ENCODE peak calls at places on chromosomes 13 and 19, in six cellular contexts. H, X, B, W, C and M are unnamed samples.

GRCh38 chr13:41306271-41307150 is 4.6 kb upstream of the NAA16 start:
- DNase-seq in B (no peak), X (no peak), W (no peak), C (no peak), H (no peak), M (no peak)

GRCh38 chr19:7152568-7152967 is 83.1 kb downstream of the ZNF557 start:
- DNase-seq in C (no peak), B (no peak), H (no peak), X (no peak), W (no peak), M (no peak)

GRCh38 chr19:46118136-46118535 is 6.4 kb downstream of the IGFL3 start:
- DNase-seq in H (no peak), W (no peak), C (no peak), X (no peak), B (no peak), M (no peak)

GRCh38 chr19:8490395-8490760 is 12.1 kb downstream of the PRAM1 start:
- DNase-seq in B (no peak), X (no peak), C (no peak), W (no peak), H (no peak), M (no peak)

GRCh38 chr19:6440905-6441304 is 7.3 kb upstream of the SLC25A41 start:
- DNase-seq in X (no peak), C (no peak), W (no peak), H (no peak), B (no peak), M (no peak)

GRCh38 chr19:14440049-14440448 is 6.9 kb downstream of the PKN1 start:
- DNase-seq in X (no peak), H (peak; percentile 37), W (no peak), B (no peak), C (no peak), M (no peak)

GRCh38 chr13:34748561-34748960 is 193.5 kb upstream of the NBEA start:
- DNase-seq in X (no peak), H (no peak), W (no peak), B (no peak), C (no peak), M (no peak)

GRCh38 chr19:18832331-18833140 is 777 bp downstream of the UPF1 start:
- DNase-seq in C (no peak), H (no peak), B (peak; percentile 67), W (peak; percentile 58), X (peak; percentile 46), M (peak; percentile 31)

GRCh38 chr19:2917275-2918184 is 16.8 kb downstream of the ZNF57 start:
- DNase-seq in X (no peak), C (no peak), B (no peak), W (no peak), H (no peak), M (no peak)

GRCh38 chr13:52751196-52751595 is 11.6 kb upstream of the CNMD start:
- DNase-seq in B (no peak), H (no peak), C (no peak), W (no peak), X (no peak), M (no peak)

GRCh38 chr13:48222358-48223015 is 10.5 kb upstream of the ITM2B start:
- DNase-seq in C (no peak), H (no peak), B (no peak), X (no peak), W (no peak), M (no peak)

GRCh38 chr13:25286308-25286968 is 850 bp downstream of the MTMR6 start:
- DNase-seq in W (no peak), B (no peak), H (no peak), X (peak; percentile 24), C (no peak), M (peak; percentile 21)

GRCh38 chr19:47507031-47507430 is 7.8 kb downstream of the NAPA start:
- DNase-seq in H (no peak), X (no peak), W (no peak), B (no peak), C (no peak), M (no peak)

GRCh38 chr19:47435883-47436417 is 16.6 kb upstream of the MEIS3 start:
- DNase-seq in X (no peak), B (no peak), C (no peak), W (no peak), H (no peak), M (no peak)

GRCh38 chr19:45154064-45154827 is 6.5 kb downstream of the NKPD1 start:
- DNase-seq in X (peak; percentile 97), H (no peak), B (no peak), C (peak; percentile 92), W (no peak), M (peak; percentile 38)

GRCh38 chr19:8517551-8518442 is 3.8 kb upstream of the ZNF414 start:
- DNase-seq in H (no peak), B (no peak), W (no peak), X (no peak), C (no peak), M (no peak)

GRCh38 chr13:99357149-99357596 is 50.0 kb upstream of the GPR183 start:
- DNase-seq in X (no peak), H (peak; percentile 61), C (no peak), B (peak; percentile 22), W (no peak), M (no peak)

GRCh38 chr13:100987993-100988392 is 313.4 kb upstream of the TMTC4 start:
- DNase-seq in B (no peak), C (no peak), X (no peak), W (peak; percentile 12), H (no peak), M (no peak)

GRCh38 chr19:40282920-40283319 is 2.2 kb downstream of the AKT2 start:
- DNase-seq in B (no peak), X (no peak), C (no peak), H (no peak), W (no peak), M (no peak)

GRCh38 chr13:73038064-73038463 is 20.7 kb upstream of the KLF5 start:
- DNase-seq in B (no peak), X (no peak), H (no peak), W (no peak), C (no peak), M (no peak)

GRCh38 chr19:52527954-52528326 is 472 bp downstream of the ZNF808 start:
- DNase-seq in C (no peak), H (no peak), X (no peak), W (peak; percentile 41), B (peak; percentile 52), M (no peak)

GRCh38 chr13:77699059-77699680 is 1.7 kb downstream of the SLAIN1 start:
- DNase-seq in X (no peak), C (no peak), B (no peak), W (no peak), H (no peak), M (no peak)

GRCh38 chr13:80361883-80362327 is 21.0 kb upstream of the SPRY2 start:
- DNase-seq in X (peak; percentile 87), C (no peak), B (no peak), H (no peak), W (no peak), M (peak; percentile 44)

GRCh38 chr13:101493541-101493940 is 41.1 kb downstream of the ITGBL1 start:
- DNase-seq in X (no peak), W (no peak), B (no peak), H (no peak), C (no peak), M (no peak)

GRCh38 chr19:2550431-2551171 is 74.7 kb downstream of the GADD45B start:
- DNase-seq in C (no peak), W (no peak), X (no peak), H (no peak), B (no peak), M (no peak)

GRCh38 chr13:90308249-90308648 is 1039.2 kb upstream of the MIR17HG start:
- DNase-seq in H (no peak), W (no peak), X (no peak), B (no peak), C (no peak), M (no peak)

GRCh38 chr19:289651-290538 is 1.3 kb downstream of the PLPP2 start:
- DNase-seq in X (peak; percentile 42), B (peak; percentile 76), C (peak; percentile 74), W (peak; percentile 70), H (no peak), M (no peak)

GRCh38 chr19:11382898-11383705 is 1.0 kb downstream of the EPOR start:
- DNase-seq in X (peak; percentile 70), B (peak; percentile 94), W (peak; percentile 87), H (no peak), C (peak; percentile 60), M (peak; percentile 66)

GRCh38 chr13:96710166-96710866 is 284.0 kb downstream of the OXGR1 start:
- DNase-seq in X (no peak), C (no peak), W (peak; percentile 19), B (no peak), H (no peak), M (no peak)

GRCh38 chr13:37179646-37180045 is 74.2 kb upstream of the CSNK1A1L start:
- DNase-seq in C (no peak), B (no peak), X (no peak), W (no peak), H (no peak), M (no peak)

GRCh38 chr13:62014299-62014698 is 598.6 kb upstream of the PCDH20 start:
- DNase-seq in H (no peak), W (no peak), C (peak; percentile 24), X (peak; percentile 9), B (no peak), M (peak; percentile 77)

DNA sequence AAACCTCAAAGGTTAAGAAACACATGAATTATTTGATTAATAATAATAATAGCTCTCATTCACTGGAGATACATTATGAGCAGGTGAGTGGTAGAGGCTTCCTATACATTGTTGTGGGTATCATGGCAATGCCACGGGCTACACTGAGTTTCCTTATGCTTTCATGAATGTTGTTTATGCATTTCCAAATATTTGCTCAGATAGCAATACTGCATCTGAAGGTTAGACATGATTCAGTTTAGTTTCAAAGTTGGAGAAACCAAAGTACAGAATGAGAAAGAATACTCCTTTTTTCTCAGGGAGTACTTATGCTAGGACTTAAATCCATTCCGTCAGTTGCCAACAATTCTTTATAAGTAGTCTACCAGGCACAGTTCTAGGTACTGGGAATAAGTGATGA is 108.5 kb downstream of the FRY start:
- DNase-seq in W (no peak), H (no peak), B (no peak), C (no peak), X (peak; percentile 64), M (no peak)
- TF ChIP-seq SP1 in W (no peak), H (no peak), B (no peak), C (no peak), X (no peak), M (no peak)

GRCh38 chr19:13150919-13151604 is 851 bp downstream of the IER2 start:
- DNase-seq in H (no peak), X (no peak), B (peak; percentile 58), W (no peak), C (no peak), M (no peak)
- TF ChIP-seq SP1 in H (no peak), X (no peak), B (no peak), W (no peak), C (no peak), M (no peak)

DNA sequence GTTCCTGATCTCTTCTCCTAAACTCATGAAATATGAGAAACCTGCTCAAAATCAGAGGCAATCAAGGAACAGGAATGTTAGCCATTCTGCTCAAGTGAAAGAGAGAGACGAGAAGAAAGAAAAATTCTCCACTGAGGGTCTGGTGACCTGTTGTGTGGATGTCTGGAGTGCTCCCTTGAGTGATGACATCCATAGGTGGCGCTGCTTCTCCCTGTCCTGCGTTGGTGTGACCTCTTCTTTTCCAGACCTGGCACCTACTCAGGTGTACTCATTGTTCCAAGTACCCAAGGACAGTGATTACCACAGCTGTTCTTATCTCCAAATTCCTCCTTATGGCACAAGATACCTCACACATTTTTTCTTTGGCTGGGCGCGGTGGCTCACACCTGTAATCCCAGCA is 4.0 kb downstream of the ZNF223 start:
- DNase-seq in H (no peak), B (no peak), W (peak; percentile 21), X (no peak), C (no peak), M (no peak)
- TF ChIP-seq SP1 in H (no peak), B (no peak), W (no peak), X (no peak), C (no peak), M (no peak)

GRCh38 chr19:17049711-17050280 is 23.2 kb upstream of the CPAMD8 start:
- DNase-seq in H (no peak), C (no peak), W (no peak), B (no peak), X (no peak), M (no peak)
- TF ChIP-seq SP1 in H (no peak), C (no peak), W (no peak), B (no peak), X (no peak), M (no peak)